ENCODE peak calls at places on chromosomes 13 and 19, in four cellular contexts. Z is EL, H is Right ventricle myocardium superior, S is astrocyte of the hippocampus. L is an unnamed sample.

GRCh38 chr19:48630289-48631036 is 6.7 kb downstream of the DBP start:
- DNase-seq in Z (no peak), H (peak), S (peak), L (no peak)

GRCh38 chr13:45851171-45851889 is at the start of gene SIAH3:
- DNase-seq in Z (peak), H (no peak), S (peak), L (no peak)

GRCh38 chr13:98480915-98481510 is 95.9 kb downstream of the STK24 start:
- DNase-seq in Z (no peak), H (peak), S (no peak), L (no peak)

GRCh38 chr13:44417876-44418275 is 44.3 kb downstream of the SERP2 start:
- DNase-seq in Z (no peak), H (no peak), S (no peak), L (no peak)

GRCh38 chr19:44820648-44821609 is 12.0 kb downstream of the BCAM start:
- DNase-seq in Z (no peak), H (peak), S (peak), L (peak)

GRCh38 chr19:35311901-35312665 is 16.9 kb upstream of the CD22 start:
- DNase-seq in Z (no peak), H (peak), S (peak), L (no peak)

GRCh38 chr13:34338102-34338501 is 520.2 kb downstream of the RFC3 start:
- DNase-seq in Z (no peak), H (no peak), S (no peak), L (no peak)

GRCh38 chr19:6616011-6616410 is 25.1 kb upstream of the CD70 start:
- DNase-seq in Z (peak), H (no peak), S (peak), L (no peak)

GRCh38 chr19:5621945-5622464 is 571 bp downstream of the SAFB2 start:
- DNase-seq in Z (no peak), H (peak), S (peak), L (no peak)

GRCh38 chr19:2561895-2562294 is 86.0 kb downstream of the GADD45B start:
- DNase-seq in Z (no peak), H (peak), S (no peak), L (no peak)

GRCh38 chr19:15587663-15588062 is 27.4 kb upstream of the CYP4F8 start:
- DNase-seq in Z (no peak), H (peak), S (no peak), L (no peak)

GRCh38 chr13:110242615-110243014 is 64.3 kb downstream of the COL4A1 start:
- DNase-seq in Z (no peak), H (no peak), S (no peak), L (no peak)

GRCh38 chr13:30744686-30745085 is 9.3 kb downstream of the ALOX5AP start:
- DNase-seq in Z (no peak), H (no peak), S (no peak), L (no peak)

GRCh38 chr13:74134777-74135305 is 637 bp upstream of the KLF12 start:
- DNase-seq in Z (peak), H (peak), S (peak), L (peak)

GRCh38 chr19:17292301-17293074 is 10.7 kb downstream of the ABHD8 start:
- DNase-seq in Z (peak), H (peak), S (peak), L (peak)

GRCh38 chr19:18776288-18776594 is 14.9 kb downstream of the COMP start:
- DNase-seq in Z (peak), H (no peak), S (peak), L (peak)

GRCh38 chr19:21463449-21464105 is 41.8 kb upstream of the ZNF429 start:
- DNase-seq in Z (peak), H (peak), S (peak), L (no peak)

GRCh38 chr19:35932291-35932936 is 3.8 kb upstream of the LRFN3 start:
- DNase-seq in Z (no peak), H (no peak), S (no peak), L (no peak)

GRCh38 chr13:114166381-114167131 is 12.5 kb upstream of the CFAP97D2 start:
- DNase-seq in Z (no peak), H (peak), S (peak), L (peak)

GRCh38 chr19:55372316-55373081 is 2.2 kb upstream of the IL11 start:
- DNase-seq in Z (peak), H (no peak), S (peak), L (no peak)

GRCh38 chr13:45242070-45242469 is 41.2 kb upstream of the KCTD4 start:
- DNase-seq in Z (peak), H (no peak), S (peak), L (peak)

GRCh38 chr13:33228645-33229445 is 56.7 kb downstream of the STARD13 start:
- DNase-seq in Z (peak), H (no peak), S (peak), L (peak)

GRCh38 chr19:1235625-1236538 is 1.9 kb downstream of the CBARP start:
- DNase-seq in Z (peak), H (no peak), S (peak), L (no peak)